ENCODE peak calls at places on chromosomes 11 and 22, in ten cellular contexts. S is SK-N-SH; E is right lobe of liver; M is DND-41; J is fibroblast of lung; B is CD8-positive, alpha-beta T cell; X is endodermal cell; A is lower lobe of right lung; U is adrenal gland; C is prostate gland. Y is an unnamed sample.

GRCh38 chr11:61685611-61685955 is 5.4 kb downstream of the DAGLA start:
- DNase-seq in S (no peak), E (no peak), M (no peak), J (no peak), B (peak; percentile 17), X (peak; percentile 30), A (peak; percentile 63), U (no peak), C (no peak), Y (no peak)

GRCh38 chr11:43687120-43687791 is 6.7 kb downstream of the HSD17B12 start:
- DNase-seq in S (no peak), E (peak; percentile 19), M (no peak), J (peak; percentile 80), B (no peak), X (peak; percentile 51), A (peak; percentile 51), U (peak; percentile 49), C (no peak), Y (no peak)

GRCh38 chr22:37232140-37232998 is 11.7 kb downstream of the RAC2 start:
- DNase-seq in S (no peak), E (peak; percentile 17), M (peak; percentile 34), J (no peak), B (no peak), X (peak; percentile 38), A (peak; percentile 26), U (no peak), C (no peak), Y (no peak)

GRCh38 chr11:104256525-104256924 is 92.6 kb upstream of the PDGFD start:
- DNase-seq in S (no peak), E (no peak), M (no peak), J (peak; percentile 48), B (no peak), X (no peak), A (no peak), U (no peak), C (no peak), Y (no peak)

GRCh38 chr11:89347071-89347470 is 144.1 kb downstream of the NOX4 start:
- DNase-seq in S (peak; percentile 1), E (no peak), M (no peak), J (no peak), B (no peak), X (no peak), A (no peak), U (no peak), C (no peak), Y (no peak)

GRCh38 chr11:122731500-122731913 is 76.0 kb downstream of the UBASH3B start:
- DNase-seq in S (no peak), E (no peak), M (no peak), J (peak; percentile 85), B (no peak), X (no peak), A (no peak), U (no peak), C (no peak), Y (no peak)

GRCh38 chr11:72378704-72379383 is 55.5 kb downstream of the CLPB start:
- DNase-seq in S (no peak), E (peak; percentile 46), M (no peak), J (peak; percentile 58), B (no peak), X (no peak), A (peak; percentile 61), U (peak; percentile 23), C (no peak), Y (no peak)

GRCh38 chr11:112670806-112671570 is 290.2 kb upstream of the NCAM1 start:
- DNase-seq in S (no peak), E (no peak), M (no peak), J (no peak), B (no peak), X (no peak), A (no peak), U (no peak), C (no peak), Y (no peak)

GRCh38 chr11:131474947-131475346 is 104.5 kb downstream of the NTM start:
- DNase-seq in S (no peak), E (no peak), M (no peak), J (no peak), B (no peak), X (no peak), A (no peak), U (no peak), C (no peak), Y (no peak)

GRCh38 chr11:119852741-119853140 is 123.7 kb upstream of the NECTIN1 start:
- DNase-seq in S (no peak), E (no peak), M (no peak), J (no peak), B (no peak), X (no peak), A (no peak), U (no peak), C (no peak), Y (no peak)

GRCh38 chr11:63920870-63921417 is 4.0 kb upstream of the RCOR2 start:
- DNase-seq in S (no peak), E (no peak), M (no peak), J (no peak), B (peak; percentile 29), X (peak; percentile 92), A (no peak), U (no peak), C (no peak), Y (no peak)
- TF ChIP-seq CTCF in S (peak; percentile 21), E (peak; percentile 33), M (no peak), J (peak; percentile 34), B (peak; percentile 27), X (peak; percentile 91), A (peak; percentile 53), U (peak; percentile 35), C (no peak), Y (peak; percentile 46)

DNA sequence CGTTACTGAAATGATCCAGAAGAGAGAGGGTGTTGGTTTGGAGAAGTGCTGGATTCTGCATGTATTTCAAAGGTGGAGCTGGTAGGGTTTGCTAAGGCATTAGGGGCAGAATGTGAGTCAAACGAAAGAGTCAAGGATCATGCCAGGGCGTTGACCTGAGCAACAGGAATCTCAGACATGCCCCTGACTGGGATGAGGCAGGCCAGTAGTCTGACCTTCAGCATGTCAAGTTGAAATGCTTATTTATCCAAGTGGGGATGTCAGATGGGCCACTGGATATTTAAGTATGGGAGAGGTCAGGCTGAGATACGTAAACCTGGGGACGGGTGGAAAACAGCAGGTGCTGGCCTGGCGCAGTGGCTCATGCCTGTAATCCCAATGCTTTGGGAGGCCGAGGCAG is 2.7 kb upstream of the TSGA10IP start:
- DNase-seq in S (no peak), E (no peak), M (no peak), J (no peak), B (no peak), X (no peak), A (no peak), U (peak; percentile 48), C (no peak), Y (no peak)
- H3K27me3 ChIP-seq in S (no peaks in the 10 kb centered on the region), E (no peaks in the 10 kb centered on the region), M (peaks cover 5% of the 10 kb centered on the region), J (no peaks in the 10 kb centered on the region), B (no peaks in the 10 kb centered on the region), X (no peaks in the 10 kb centered on the region), A (no peaks in the 10 kb centered on the region), U (no peaks in the 10 kb centered on the region), C (no peaks in the 10 kb centered on the region), Y (no peaks in the 10 kb centered on the region)

GRCh38 chr22:47422736-47423135 is 660.3 kb downstream of the TBC1D22A start:
- DNase-seq in S (no peak), E (no peak), M (no peak), J (no peak), B (no peak), X (no peak), A (no peak), U (no peak), C (no peak), Y (no peak)

GRCh38 chr22:47421846-47422245 is 659.4 kb downstream of the TBC1D22A start:
- DNase-seq in S (no peak), E (no peak), M (no peak), J (no peak), B (no peak), X (no peak), A (no peak), U (no peak), C (no peak), Y (no peak)

GRCh38 chr22:47423266-47423665 is 660.8 kb downstream of the TBC1D22A start:
- DNase-seq in S (no peak), E (no peak), M (no peak), J (no peak), B (no peak), X (no peak), A (no peak), U (no peak), C (no peak), Y (no peak)

GRCh38 chr22:47420211-47420610 is 657.8 kb downstream of the TBC1D22A start:
- DNase-seq in S (no peak), E (no peak), M (no peak), J (no peak), B (no peak), X (no peak), A (no peak), U (no peak), C (no peak), Y (no peak)

DNA sequence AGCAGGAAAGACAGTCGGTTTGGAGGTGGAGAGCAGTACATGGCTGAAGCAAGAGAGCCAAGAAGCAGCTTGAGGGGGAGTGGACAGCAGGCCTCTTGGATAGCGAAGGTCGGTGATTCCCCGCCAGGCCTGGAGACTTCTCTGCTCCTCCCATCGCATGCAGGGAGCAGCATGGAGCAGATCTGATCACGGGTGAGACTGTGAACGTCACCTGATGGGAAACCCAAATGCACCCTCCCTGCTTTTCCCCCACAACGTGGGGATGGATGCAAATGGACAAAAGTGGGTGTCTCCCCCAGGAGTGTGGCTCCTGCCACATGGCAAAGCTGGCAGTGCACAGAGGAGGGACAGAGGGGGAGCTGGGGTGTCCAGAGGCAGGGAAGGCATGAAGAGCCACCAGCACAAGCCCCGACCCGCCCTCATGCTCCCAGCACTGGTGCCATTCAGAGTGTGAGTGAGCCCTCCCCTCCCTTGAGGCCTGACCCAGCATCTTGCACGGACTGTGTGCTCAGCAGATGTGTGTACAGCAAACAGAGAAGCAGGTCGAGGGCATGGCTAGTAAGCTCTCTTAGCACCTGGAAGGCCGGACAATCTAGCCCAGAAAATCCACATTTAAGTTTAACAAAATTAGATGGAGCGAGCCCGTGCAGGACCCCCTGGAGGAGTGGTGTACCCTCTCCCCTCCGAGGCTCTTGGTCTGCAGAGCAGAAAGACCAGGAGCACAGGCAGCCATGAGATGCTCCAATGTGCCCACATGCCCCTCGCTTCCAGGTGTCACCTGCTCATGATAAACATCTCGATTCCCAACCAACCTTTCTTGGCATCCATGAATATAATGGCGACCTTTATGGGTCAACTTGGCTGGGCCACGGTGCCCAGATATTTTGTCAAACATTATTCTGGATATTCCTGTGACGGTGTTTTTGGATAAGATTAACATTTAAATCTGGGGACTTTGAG is 661.7 kb downstream of the TBC1D22A start:
- DNase-seq in S (no peak), E (no peak), M (no peak), J (no peak), B (no peak), X (no peak), A (no peak), U (no peak), C (no peak), Y (no peak)
- H3K9me3 ChIP-seq in S (no peaks in the 10 kb centered on the region), E (no peaks in the 10 kb centered on the region), M (no peaks in the 10 kb centered on the region), J (no peaks in the 10 kb centered on the region), B (no peaks in the 10 kb centered on the region), X (peaks cover 64% of the 10 kb centered on the region), A (no peaks in the 10 kb centered on the region), U (no peaks in the 10 kb centered on the region), C (no peaks in the 10 kb centered on the region), Y (no peaks in the 10 kb centered on the region)

DNA sequence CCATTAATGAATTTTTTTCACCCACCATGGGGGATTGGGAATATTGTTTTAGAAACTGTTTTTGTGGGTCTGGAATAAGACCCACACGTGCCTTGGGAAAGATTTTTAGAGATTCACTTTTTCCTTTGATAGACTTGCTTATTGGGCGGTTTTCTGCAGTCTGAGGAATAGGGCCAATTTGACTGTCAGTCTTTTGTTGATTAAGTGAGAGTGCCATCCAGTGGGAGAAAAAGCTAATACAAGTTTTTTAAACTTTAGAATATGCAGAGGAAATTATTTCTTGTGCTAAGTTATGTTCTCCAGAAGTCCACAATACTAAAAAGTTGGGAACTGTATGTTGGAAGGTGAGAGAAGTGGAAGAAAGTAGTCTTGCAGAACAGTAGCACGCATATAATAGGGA is 56.1 kb downstream of the PRMT3 start:
- DNase-seq in S (peak; percentile 17), E (no peak), M (no peak), J (peak; percentile 49), B (no peak), X (no peak), A (no peak), U (no peak), C (no peak), Y (no peak)
- TF ChIP-seq CTCF in S (peak; percentile 64), E (no peak), M (peak; percentile 47), J (peak; percentile 40), B (peak; percentile 32), X (peak; percentile 69), A (peak; percentile 18), U (no peak), C (no peak), Y (peak; percentile 17)